ENCODE peak calls at places on chromosomes 6 and 20, in eight cellular contexts. K, F, I, S, L, Q, Z and A are unnamed samples.
A peak's percentile ranks its signal among the peaks of the same experiment; 100 is the strongest.

GRCh38 chr20:17614176-17614811 is 44.4 kb downstream of the DSTN start:
- DNase-seq in K (no peak), F (peak; percentile 80), I (no peak), S (peak; percentile 76), L (peak; percentile 33), Q (peak; percentile 86), Z (no peak), A (no peak)

GRCh38 chr6:1621328-1621701 is 11.6 kb downstream of the FOXC1 start:
- DNase-seq in K (no peak), F (peak; percentile 41), I (no peak), S (no peak), L (no peak), Q (no peak), Z (no peak), A (no peak)

GRCh38 chr6:16179063-16179462 is 50.2 kb downstream of the MYLIP start:
- DNase-seq in K (no peak), F (no peak), I (no peak), S (no peak), L (no peak), Q (no peak), Z (no peak), A (no peak)

GRCh38 chr6:15244605-15245360 is 1.1 kb upstream of the JARID2 start:
- DNase-seq in K (peak; percentile 74), F (peak; percentile 83), I (no peak), S (peak; percentile 90), L (peak; percentile 73), Q (peak; percentile 85), Z (no peak), A (peak; percentile 73)

GRCh38 chr6:132234356-132234755 is 166.9 kb downstream of the MOXD1 start:
- DNase-seq in K (no peak), F (no peak), I (no peak), S (no peak), L (no peak), Q (no peak), Z (no peak), A (no peak)

GRCh38 chr20:5608448-5609161 is 141.6 kb upstream of the SHLD1 start:
- DNase-seq in K (no peak), F (no peak), I (no peak), S (no peak), L (peak; percentile 47), Q (no peak), Z (no peak), A (no peak)

GRCh38 chr6:52697903-52698302 is 27.0 kb downstream of the TMEM14A start:
- DNase-seq in K (no peak), F (no peak), I (no peak), S (no peak), L (no peak), Q (no peak), Z (no peak), A (no peak)

GRCh38 chr20:41014557-41015088 is 14.0 kb upstream of the TOP1 start:
- DNase-seq in K (no peak), F (no peak), I (no peak), S (no peak), L (no peak), Q (no peak), Z (no peak), A (no peak)

GRCh38 chr20:45946149-45946970 is 11.9 kb downstream of the PCIF1 start:
- DNase-seq in K (peak; percentile 53), F (no peak), I (no peak), S (peak; percentile 76), L (peak; percentile 41), Q (no peak), Z (no peak), A (no peak)

GRCh38 chr6:92479821-92480220 is 939.5 kb downstream of the EPHA7 start:
- DNase-seq in K (no peak), F (no peak), I (no peak), S (no peak), L (peak; percentile 46), Q (no peak), Z (no peak), A (no peak)

GRCh38 chr6:8131265-8131897 is 29.0 kb upstream of the EEF1E1 start:
- DNase-seq in K (peak; percentile 55), F (no peak), I (peak; percentile 39), S (no peak), L (peak; percentile 42), Q (no peak), Z (peak; percentile 7), A (peak; percentile 4)

GRCh38 chr20:63947638-63948456 is 8.4 kb downstream of the UCKL1 start:
- DNase-seq in K (no peak), F (no peak), I (no peak), S (no peak), L (no peak), Q (peak; percentile 26), Z (peak; percentile 39), A (no peak)

GRCh38 chr6:90406142-90406794 is 109.6 kb upstream of the BACH2 start:
- DNase-seq in K (no peak), F (no peak), I (peak; percentile 36), S (no peak), L (peak; percentile 82), Q (no peak), Z (no peak), A (no peak)

GRCh38 chr6:148628251-148628650 is 118.6 kb upstream of the UST start:
- DNase-seq in K (no peak), F (no peak), I (no peak), S (no peak), L (no peak), Q (no peak), Z (no peak), A (no peak)

GRCh38 chr6:162488444-162488843 is 239.1 kb downstream of the PRKN start:
- DNase-seq in K (no peak), F (no peak), I (no peak), S (no peak), L (no peak), Q (no peak), Z (no peak), A (no peak)

DNA sequence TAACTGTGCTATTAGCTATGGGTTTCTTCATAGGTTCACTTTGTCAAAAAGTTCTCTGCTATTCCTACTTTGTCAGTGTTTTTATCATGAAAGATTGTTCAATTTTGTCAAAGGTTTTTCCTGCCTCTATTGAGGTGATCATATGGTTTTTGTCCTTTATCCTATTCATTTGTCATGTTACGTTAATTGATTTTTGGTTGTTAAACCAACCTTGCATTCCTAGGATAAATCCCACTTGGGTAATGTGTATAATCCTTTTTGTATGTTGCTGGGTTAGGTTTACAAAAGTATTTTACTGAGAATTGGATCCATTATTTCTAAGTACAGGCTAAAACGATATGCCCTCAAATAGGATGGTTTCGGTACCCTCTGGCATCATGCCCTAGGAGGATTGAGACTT is 5.0 kb downstream of the PHACTR2 start:
- DNase-seq in K (no peak), F (no peak), I (no peak), S (no peak), L (no peak), Q (no peak), Z (no peak), A (no peak)
- H3K27ac ChIP-seq in K (no peak overlapping the region), F (no peak overlapping the region), I (no peak overlapping the region), S (no peak overlapping the region), L (no peak overlapping the region), Q (no peak overlapping the region), Z (no peak overlapping the region), A (no peak overlapping the region)

GRCh38 chr6:35061102-35061615 is 80.0 kb downstream of the TCP11 start:
- DNase-seq in K (no peak), F (no peak), I (no peak), S (no peak), L (no peak), Q (no peak), Z (no peak), A (no peak)

GRCh38 chr6:35061651-35062410 is 79.3 kb downstream of the TCP11 start:
- DNase-seq in K (no peak), F (no peak), I (no peak), S (no peak), L (peak; percentile 13), Q (no peak), Z (no peak), A (no peak)

GRCh38 chr6:35058041-35058675 is 83.0 kb downstream of the TCP11 start:
- DNase-seq in K (no peak), F (no peak), I (no peak), S (no peak), L (peak; percentile 63), Q (no peak), Z (peak; percentile 22), A (no peak)

GRCh38 chr6:35058827-35059522 is 82.2 kb downstream of the TCP11 start:
- DNase-seq in K (no peak), F (no peak), I (no peak), S (no peak), L (no peak), Q (no peak), Z (no peak), A (no peak)

DNA sequence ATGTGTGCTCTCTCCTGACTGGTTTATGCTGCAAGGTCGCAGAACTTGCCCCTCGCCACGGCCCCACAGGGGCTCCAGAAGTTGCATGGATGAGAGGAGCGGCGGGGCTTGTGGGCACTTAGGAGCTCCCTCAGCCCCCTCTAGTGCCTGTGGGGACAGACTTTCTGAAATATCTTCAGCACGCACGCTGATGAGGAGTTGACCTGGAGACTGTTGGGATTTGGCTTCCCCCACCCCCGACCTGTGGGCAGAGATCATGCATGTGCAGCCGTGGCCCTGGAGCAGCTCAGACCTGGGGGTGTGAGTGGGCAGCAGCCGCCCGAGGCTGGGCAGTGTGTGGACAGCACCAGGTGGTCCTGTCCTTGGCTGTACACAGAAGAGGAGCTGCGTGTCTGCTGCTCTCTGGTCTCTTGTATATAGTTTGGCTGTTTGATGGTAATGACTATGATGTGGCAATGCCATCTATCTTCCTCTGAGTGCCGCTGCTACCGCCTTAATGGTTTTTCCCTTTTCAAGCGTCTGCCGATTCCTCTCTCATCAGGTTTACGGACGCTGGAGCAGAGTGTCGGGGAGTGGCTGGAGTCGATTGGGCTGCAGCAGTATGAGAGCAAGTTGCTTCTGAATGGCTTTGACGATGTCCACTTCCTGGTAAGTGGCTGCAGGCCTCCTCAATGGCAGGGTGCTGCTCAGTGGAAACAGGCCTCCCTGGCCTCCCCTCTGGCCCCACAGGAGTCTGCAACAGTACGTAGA is 81.4 kb downstream of the TCP11 start:
- DNase-seq in K (no peak), F (no peak), I (no peak), S (no peak), L (no peak), Q (no peak), Z (peak; percentile 10), A (no peak)
- H3K27ac ChIP-seq in K (no peak overlapping the region), F (no peak overlapping the region), I (no peak overlapping the region), S (no peak overlapping the region), L (no peak overlapping the region), Q (peak overlapping the region; percentile 27), Z (no peak overlapping the region), A (peak overlapping the region; percentile 26)

GRCh38 chr6:143691900-143692572 is 14.3 kb downstream of the PHACTR2 start:
- DNase-seq in K (no peak), F (no peak), I (no peak), S (no peak), L (no peak), Q (no peak), Z (no peak), A (no peak)
- H3K27ac ChIP-seq in K (peak overlapping the region; percentile 15), F (no peak overlapping the region), I (no peak overlapping the region), S (peak overlapping the region; percentile 31), L (peak overlapping the region; percentile 48), Q (no peak overlapping the region), Z (no peak overlapping the region), A (no peak overlapping the region)

DNA sequence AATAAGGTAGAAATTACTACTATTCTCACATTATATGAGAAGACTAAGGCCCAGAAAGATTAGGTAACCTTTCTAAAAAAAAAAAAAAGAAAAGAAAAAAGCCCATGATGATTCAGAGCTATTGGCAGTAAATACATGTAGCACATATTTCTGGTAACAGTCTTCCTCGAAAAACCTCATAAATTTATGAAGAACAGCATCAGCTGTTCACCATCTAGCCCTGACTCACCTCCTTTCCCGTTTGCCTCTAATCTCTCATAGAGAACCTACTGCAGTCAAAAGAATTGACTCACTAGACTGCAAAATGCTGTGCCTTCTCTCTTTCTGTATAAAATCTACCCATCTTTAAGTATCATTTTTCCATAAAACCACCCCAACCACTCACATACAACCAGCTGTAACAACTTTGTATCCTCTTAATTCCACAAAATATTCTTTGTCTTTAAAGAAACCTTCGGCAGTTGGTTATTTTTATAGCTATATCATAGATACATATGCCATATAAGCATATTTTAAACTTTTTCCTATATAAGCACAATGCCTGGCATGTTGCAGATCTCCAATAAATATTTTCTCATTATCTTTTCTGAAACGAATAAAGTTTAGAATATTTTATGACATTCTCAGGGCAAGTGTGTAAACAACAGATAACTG is 152.7 kb upstream of the ENPP5 start:
- DNase-seq in K (no peak), F (no peak), I (no peak), S (no peak), L (peak; percentile 95), Q (no peak), Z (no peak), A (no peak)
- H3K27ac ChIP-seq in K (no peak overlapping the region), F (no peak overlapping the region), I (no peak overlapping the region), S (no peak overlapping the region), L (no peak overlapping the region), Q (no peak overlapping the region), Z (peak overlapping the region; percentile 30), A (no peak overlapping the region)